ENCODE peak calls at places on chromosomes 12 and 14, in six cellular contexts. J is IMR-90, M is H1, I is neuronal stem cell, U is H9, V is mesenchymal stem cell. Q is an unnamed sample. For H3K4me1, the result is how much of the 10 kb centered on the place peaks cover.

GRCh38 chr14:92495041-92495440 is 18.5 kb upstream of the RIN3 start:
- DNase-seq in J (peak), M (no peak), I (no peak), U (no peak), V (peak), Q (peak)

GRCh38 chr14:105617201-105617777 is 90.9 kb downstream of the TMEM121 start:
- DNase-seq in J (no peak), M (no peak), I (no peak), U (no peak), V (no peak), Q (no peak)

GRCh38 chr14:57179273-57179672 is 89.4 kb downstream of the EXOC5 start:
- DNase-seq in J (no peak), M (no peak), I (no peak), U (peak), V (no peak), Q (no peak)

GRCh38 chr12:107091381-107091780 is 2.0 kb downstream of the CRY1 start:
- DNase-seq in J (peak), M (no peak), I (no peak), U (no peak), V (peak), Q (no peak)

GRCh38 chr14:41899416-41899815 is 292.7 kb downstream of the LRFN5 start:
- DNase-seq in J (peak), M (no peak), I (no peak), U (no peak), V (peak), Q (no peak)

GRCh38 chr14:102933618-102934231 is 11.3 kb downstream of the AMN start:
- DNase-seq in J (no peak), M (no peak), I (no peak), U (no peak), V (no peak), Q (no peak)

GRCh38 chr14:54108481-54109471 is 152.2 kb upstream of the BMP4 start:
- DNase-seq in J (peak), M (no peak), I (no peak), U (no peak), V (peak), Q (no peak)

GRCh38 chr14:59301354-59301753 is 112.9 kb downstream of the DAAM1 start:
- DNase-seq in J (no peak), M (no peak), I (no peak), U (no peak), V (no peak), Q (no peak)

GRCh38 chr14:52380294-52380693 is 66.2 kb downstream of the PTGER2 start:
- DNase-seq in J (peak), M (no peak), I (no peak), U (no peak), V (peak), Q (no peak)

GRCh38 chr14:90654831-90655276 is 161.4 kb downstream of the TTC7B start:
- DNase-seq in J (peak), M (no peak), I (no peak), U (no peak), V (no peak), Q (no peak)

GRCh38 chr12:25811656-25812126 is 146.8 kb upstream of the RASSF8 start:
- DNase-seq in J (peak), M (no peak), I (no peak), U (no peak), V (peak), Q (no peak)

GRCh38 chr14:52078093-52078492 is 9.2 kb upstream of the NID2 start:
- DNase-seq in J (peak), M (no peak), I (no peak), U (no peak), V (peak), Q (no peak)

GRCh38 chr12:28149279-28149678 is 41.0 kb upstream of the CCDC91 start:
- DNase-seq in J (no peak), M (no peak), I (no peak), U (no peak), V (no peak), Q (no peak)

GRCh38 chr14:92961567-92961855 is 38.6 kb downstream of the CHGA start:
- DNase-seq in J (no peak), M (no peak), I (no peak), U (no peak), V (no peak), Q (no peak)

GRCh38 chr12:109460538-109460937 is 16.6 kb downstream of the KCTD10 start:
- DNase-seq in J (no peak), M (no peak), I (no peak), U (no peak), V (no peak), Q (no peak)

GRCh38 chr12:119594772-119595445 is 1.3 kb downstream of the TMEM233 start:
- DNase-seq in J (no peak), M (peak), I (peak), U (peak), V (no peak), Q (peak)

GRCh38 chr12:499837-500458 is 40.2 kb downstream of the B4GALNT3 start:
- DNase-seq in J (no peak), M (no peak), I (no peak), U (peak), V (no peak), Q (no peak)

DNA sequence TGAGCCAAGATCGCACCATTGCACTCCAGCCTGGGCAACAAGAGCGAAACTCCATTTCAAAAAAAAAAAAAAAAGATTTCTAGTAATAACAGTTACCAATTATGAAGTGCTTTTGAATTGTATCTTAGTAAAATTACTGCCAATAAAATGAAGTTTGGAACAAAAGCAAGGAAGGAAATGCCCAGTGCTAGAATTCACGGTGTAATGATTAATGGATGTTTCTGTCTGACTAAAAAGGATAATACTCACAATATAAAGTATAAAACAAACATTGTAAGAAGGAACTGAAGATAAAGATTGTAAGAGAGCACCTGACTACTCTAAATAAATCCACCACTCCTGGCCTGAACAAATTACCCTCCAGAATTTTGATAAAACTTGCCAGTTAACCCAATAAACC is 4.0 kb downstream of the TMEM116 start:
- DNase-seq in J (no peak), M (no peak), I (no peak), U (no peak), V (no peak), Q (no peak)
- H3K4me1 ChIP-seq in J (under half), M (under half), I (under half), U (under half), V (under half), Q (under half)

GRCh38 chr12:124388038-124388676 is 93.3 kb downstream of the RFLNA start:
- DNase-seq in J (no peak), M (no peak), I (no peak), U (no peak), V (no peak), Q (no peak)
- H4K8ac ChIP-seq in J (peak), M (peak), I (peak), U (no peak), V (peak), Q (no peak)

GRCh38 chr14:55706341-55706684 is 126.3 kb downstream of the KTN1 start:
- DNase-seq in J (no peak), M (no peak), I (no peak), U (no peak), V (no peak), Q (no peak)

GRCh38 chr14:55707365-55707804 is 127.4 kb downstream of the KTN1 start:
- DNase-seq in J (peak), M (no peak), I (no peak), U (no peak), V (peak), Q (peak)

GRCh38 chr14:55704654-55705053 is 124.6 kb downstream of the KTN1 start:
- DNase-seq in J (no peak), M (no peak), I (no peak), U (no peak), V (no peak), Q (no peak)

GRCh38 chr14:55706893-55707292 is 126.9 kb downstream of the KTN1 start:
- DNase-seq in J (peak), M (no peak), I (no peak), U (no peak), V (no peak), Q (no peak)

GRCh38 chr14:55705651-55706340 is 125.8 kb downstream of the KTN1 start:
- DNase-seq in J (no peak), M (no peak), I (no peak), U (no peak), V (no peak), Q (no peak)
- H2BK15ac ChIP-seq in J (no peak), M (no peak), I (no peak), U (no peak), V (no peak), Q (no peak)

GRCh38 chr12:67634167-67634793 is 14.3 kb upstream of the DYRK2 start:
- DNase-seq in J (no peak), M (no peak), I (no peak), U (no peak), V (no peak), Q (no peak)

GRCh38 chr12:67630373-67631088 is 18.0 kb upstream of the DYRK2 start:
- DNase-seq in J (no peak), M (no peak), I (no peak), U (peak), V (peak), Q (peak)

GRCh38 chr12:67633024-67633423 is 15.5 kb upstream of the DYRK2 start:
- DNase-seq in J (no peak), M (no peak), I (no peak), U (no peak), V (no peak), Q (no peak)

GRCh38 chr12:67633708-67634107 is 14.8 kb upstream of the DYRK2 start:
- DNase-seq in J (no peak), M (no peak), I (no peak), U (no peak), V (no peak), Q (no peak)

GRCh38 chr12:67632005-67632404 is 16.5 kb upstream of the DYRK2 start:
- DNase-seq in J (no peak), M (no peak), I (no peak), U (no peak), V (no peak), Q (peak)
- H3K4me1 ChIP-seq in J (under half), M (under half), I (under half), U (under half), V (under half), Q (under half)

GRCh38 chr14:65225299-65226159 is 123.2 kb upstream of the MAX start:
- DNase-seq in J (no peak), M (no peak), I (no peak), U (no peak), V (no peak), Q (no peak)

GRCh38 chr14:65224799-65225198 is 122.5 kb upstream of the MAX start:
- DNase-seq in J (no peak), M (no peak), I (no peak), U (no peak), V (no peak), Q (no peak)

GRCh38 chr14:65228956-65229355 is 126.6 kb upstream of the MAX start:
- DNase-seq in J (no peak), M (no peak), I (no peak), U (no peak), V (no peak), Q (no peak)

GRCh38 chr14:65228436-65228835 is 126.1 kb upstream of the MAX start:
- DNase-seq in J (no peak), M (no peak), I (no peak), U (no peak), V (no peak), Q (no peak)

GRCh38 chr14:65226824-65227604 is 124.7 kb upstream of the MAX start:
- DNase-seq in J (peak), M (no peak), I (no peak), U (no peak), V (peak), Q (peak)
- H4K8ac ChIP-seq in J (no peak), M (no peak), I (no peak), U (no peak), V (peak), Q (no peak)

GRCh38 chr12:104772336-104772735 is 185.8 kb downstream of the SLC41A2 start:
- DNase-seq in J (no peak), M (no peak), I (no peak), U (no peak), V (no peak), Q (no peak)
- H2BK15ac ChIP-seq in J (no peak), M (no peak), I (no peak), U (no peak), V (no peak), Q (no peak)

DNA sequence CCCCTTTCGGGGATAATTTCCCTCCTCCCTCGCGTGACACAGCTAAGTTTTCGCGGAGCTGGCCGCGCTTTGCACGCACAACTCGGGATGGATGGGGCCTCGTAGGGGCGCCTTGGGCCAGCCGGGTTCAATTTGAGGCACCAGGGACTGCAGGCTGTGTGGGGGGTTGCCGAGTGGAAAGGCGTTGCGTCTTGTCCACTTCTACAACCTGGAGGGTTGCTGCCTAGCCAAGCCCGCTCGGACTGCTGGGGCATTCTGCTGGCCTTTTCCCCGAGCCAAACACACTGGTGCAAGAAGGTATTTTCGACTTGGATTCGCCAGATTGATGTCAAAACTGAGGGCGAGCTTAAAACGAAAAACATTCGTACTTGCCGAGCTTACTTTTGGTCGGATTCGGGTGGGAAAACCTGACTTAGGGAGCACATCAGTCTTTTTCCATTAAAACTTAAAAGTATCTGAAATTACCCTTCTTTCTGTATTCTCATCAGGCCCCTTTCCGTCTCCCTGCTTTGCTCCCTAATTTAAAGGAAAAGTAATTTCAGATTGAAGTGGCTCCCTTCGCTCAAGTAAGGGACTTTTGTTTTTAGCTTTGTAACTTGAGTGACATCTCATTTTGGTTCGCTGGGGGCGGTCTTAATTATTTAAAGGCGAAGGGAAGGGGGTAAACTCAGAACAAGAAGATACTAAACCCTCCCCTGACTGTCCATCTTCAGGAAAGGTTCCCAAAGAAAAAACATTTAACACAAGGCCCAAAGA is 14.3 kb downstream of the TBX3 start:
- DNase-seq in J (peak), M (peak), I (peak), U (peak), V (peak), Q (peak)
- H3K4me1 ChIP-seq in J (under half), M (under half), I (under half), U (under half), V (under half), Q (under half)

GRCh38 chr14:23354990-23355389 is 2.3 kb upstream of the SLC22A17 start:
- DNase-seq in J (no peak), M (no peak), I (no peak), U (no peak), V (no peak), Q (no peak)

GRCh38 chr14:23356036-23356435 is 3.3 kb upstream of the SLC22A17 start:
- DNase-seq in J (no peak), M (no peak), I (no peak), U (no peak), V (no peak), Q (no peak)

GRCh38 chr14:23353433-23353780 is 720 bp upstream of the SLC22A17 start:
- DNase-seq in J (no peak), M (no peak), I (no peak), U (no peak), V (no peak), Q (no peak)

GRCh38 chr14:23351681-23352505 is 794 bp downstream of the SLC22A17 start:
- DNase-seq in J (no peak), M (peak), I (peak), U (peak), V (no peak), Q (peak)

DNA sequence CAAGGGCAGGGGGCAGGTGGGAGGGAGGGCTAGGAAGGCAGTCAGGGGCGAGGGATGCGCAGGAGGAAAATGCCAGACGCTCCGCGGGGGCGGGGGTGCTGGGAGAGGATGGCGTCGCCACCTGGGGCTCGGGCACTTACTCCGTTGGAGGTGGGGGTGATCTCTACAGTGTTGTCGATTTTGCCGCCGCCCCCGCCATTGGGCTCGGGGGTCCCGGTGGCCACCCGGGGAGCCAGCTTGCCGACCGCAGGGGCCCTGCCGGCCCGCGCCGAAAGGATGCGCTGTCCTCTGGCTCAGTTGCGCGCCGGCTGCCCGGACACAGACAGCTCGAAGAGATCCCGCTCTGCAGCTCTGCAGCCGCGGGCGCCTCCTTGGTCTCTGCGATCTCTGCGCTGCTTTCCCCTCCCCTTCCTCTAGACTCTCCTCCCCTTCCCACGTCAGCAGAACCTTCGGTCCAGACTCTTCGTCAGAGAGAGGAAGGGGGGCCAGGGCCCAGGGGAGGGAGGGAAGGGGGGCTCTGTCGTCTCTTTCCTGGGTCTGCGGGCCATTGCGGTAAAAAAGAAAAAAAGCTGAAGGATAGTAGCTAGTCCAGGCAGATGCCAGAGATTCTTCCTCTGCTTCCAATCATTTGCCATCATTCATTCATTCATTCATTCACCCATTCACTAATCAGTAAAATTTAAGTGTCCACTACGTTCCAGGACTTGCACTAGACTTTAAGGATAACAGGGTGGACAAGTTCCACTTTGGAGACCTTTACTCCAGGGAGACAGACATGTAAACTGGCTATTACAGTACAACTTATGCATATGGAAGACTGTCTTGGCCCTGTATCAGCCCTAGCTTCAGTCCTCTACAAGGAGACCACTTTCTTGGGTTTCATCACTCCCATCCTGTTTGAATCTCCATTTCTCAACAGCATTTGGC is at the start of gene SLC22A17:
- DNase-seq in J (peak), M (peak), I (peak), U (peak), V (peak), Q (peak)
- H4K8ac ChIP-seq in J (peak), M (peak), I (no peak), U (no peak), V (peak), Q (no peak)